ENCODE peak calls at places on chromosomes 16 and 17, in nine cellular contexts. Q is IMR-90, I is heart left ventricle, G is body of pancreas, B is gastrocnemius medialis, R is HCT116, U is erythroblast, C is A549, A is testis. Y is an unnamed sample.

GRCh38 chr17:18361837-18362380 is 1.4 kb downstream of the SHMT1 start:
- DNase-seq in I (no peak), B (no peak), R (no peak), C (no peak), A (no peak), G (no peak), Q (no peak), U (no peak), Y (no peak)

GRCh38 chr17:77790143-77790829 is 168.2 kb upstream of the TNRC6C start:
- DNase-seq in U (no peak), R (no peak), A (no peak), B (no peak), I (no peak), Q (no peak), C (no peak), G (no peak), Y (no peak)

GRCh38 chr17:2421315-2422147 is 20.7 kb upstream of the MNT start:
- DNase-seq in A (peak), I (no peak), U (no peak), R (no peak), G (peak), B (peak), Q (peak), C (peak), Y (no peak)

GRCh38 chr16:88536971-88537751 is 33.0 kb upstream of the ZC3H18 start:
- DNase-seq in B (no peak), A (no peak), U (peak), I (no peak), R (no peak), C (no peak), Q (no peak), G (no peak), Y (no peak)

GRCh38 chr16:85570213-85570734 is 42.8 kb upstream of the GSE1 start:
- DNase-seq in C (no peak), Q (no peak), B (no peak), I (no peak), U (peak), A (no peak), G (no peak), R (peak), Y (no peak)

GRCh38 chr17:44359001-44359400 is 4.7 kb downstream of the FAM171A2 start:
- DNase-seq in U (no peak), A (no peak), R (no peak), G (no peak), I (no peak), C (no peak), Q (no peak), B (no peak), Y (no peak)

GRCh38 chr16:74745926-74746325 is 28.7 kb downstream of the FA2H start:
- DNase-seq in I (no peak), U (no peak), R (no peak), A (no peak), B (no peak), C (no peak), Q (no peak), G (no peak), Y (no peak)

GRCh38 chr16:57797526-57798266 is 4.6 kb downstream of the KIFC3 start:
- DNase-seq in B (peak), I (peak), C (peak), U (no peak), G (peak), Q (no peak), A (no peak), R (no peak), Y (no peak)

GRCh38 chr16:66933776-66934137 is 445 bp downstream of the CIAO2B start:
- DNase-seq in B (peak), G (no peak), Q (peak), U (no peak), C (no peak), R (no peak), A (no peak), I (no peak), Y (no peak)

GRCh38 chr17:59827721-59828477 is 64.8 kb downstream of the TUBD1 start:
- DNase-seq in C (peak), U (no peak), R (no peak), Q (no peak), B (no peak), I (no peak), G (no peak), A (no peak), Y (no peak)

GRCh38 chr17:77723071-77723908 is 235.2 kb upstream of the TNRC6C start:
- DNase-seq in G (no peak), Q (no peak), B (no peak), U (no peak), I (peak), C (no peak), A (no peak), R (no peak), Y (no peak)

GRCh38 chr17:36475346-36475970 is 11.0 kb upstream of the ZNHIT3 start:
- DNase-seq in B (no peak), R (no peak), Q (no peak), G (no peak), I (no peak), A (no peak), C (no peak), U (no peak), Y (no peak)

GRCh38 chr17:27506348-27507218 is 50.3 kb downstream of the KSR1 start:
- DNase-seq in B (no peak), C (no peak), R (no peak), A (no peak), Q (no peak), G (no peak), I (no peak), U (no peak), Y (peak)

GRCh38 chr17:35322749-35323148 is 50.7 kb downstream of the SLFN11 start:
- DNase-seq in C (no peak), R (no peak), I (no peak), B (no peak), Q (no peak), A (no peak), U (no peak), G (no peak), Y (no peak)

GRCh38 chr17:77356109-77356689 is 215.4 kb downstream of the SEC14L1 start:
- DNase-seq in U (no peak), I (no peak), C (peak), A (peak), R (peak), B (peak), Q (no peak), G (no peak), Y (no peak)

GRCh38 chr17:69608808-69609494 is 194.5 kb downstream of the MAP2K6 start:
- DNase-seq in C (peak), R (no peak), Q (peak), B (peak), G (no peak), A (no peak), U (no peak), I (no peak), Y (no peak)

GRCh38 chr17:48704521-48704920 is 17.8 kb downstream of the PRAC1 start:
- DNase-seq in B (no peak), C (no peak), R (no peak), I (no peak), G (no peak), A (no peak), U (no peak), Q (no peak), Y (no peak)

GRCh38 chr16:389317-389716 is 7.5 kb upstream of the PGAP6 start:
- DNase-seq in Q (no peak), B (no peak), R (no peak), G (no peak), U (no peak), A (no peak), I (peak), C (no peak), Y (no peak)

GRCh38 chr16:54873081-54873480 is 57.6 kb upstream of the IRX5 start:
- DNase-seq in U (no peak), I (no peak), G (no peak), R (no peak), Q (no peak), A (no peak), C (no peak), B (no peak), Y (no peak)
- TF ChIP-seq POLR2A in U (no peak), I (no peak), G (no peak), R (no peak), Q (no peak), A (no peak), C (no peak), B (no peak), Y (no peak)

DNA sequence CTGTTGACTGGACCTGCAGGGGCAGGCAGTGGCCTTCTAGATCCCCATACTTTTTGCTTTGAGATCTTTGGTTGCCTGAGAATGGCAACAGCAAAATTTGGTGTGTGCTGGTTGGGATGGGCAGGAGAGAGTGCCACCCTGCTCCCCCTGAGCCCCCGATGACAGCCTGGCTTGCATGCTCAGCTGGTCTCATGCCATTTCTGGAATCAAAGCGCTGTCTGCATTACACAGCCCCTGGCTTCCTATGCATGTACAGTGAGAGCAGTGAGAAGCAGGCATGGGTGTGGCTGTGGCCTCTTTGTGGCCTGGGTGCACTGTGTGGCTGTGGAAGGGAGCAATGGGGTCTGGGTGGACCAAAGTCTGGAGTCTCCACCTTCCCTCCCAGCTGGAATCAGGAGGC is 47.7 kb downstream of the NKD1 start:
- DNase-seq in U (no peak), B (no peak), C (no peak), Q (no peak), R (no peak), A (no peak), I (no peak), G (no peak), Y (no peak)
- TF ChIP-seq POLR2A in U (no peak), B (no peak), C (no peak), Q (no peak), R (no peak), A (no peak), I (no peak), G (no peak), Y (no peak)

GRCh38 chr17:73455050-73455687 is 143.4 kb upstream of the CDC42EP4 start:
- DNase-seq in R (no peak), C (no peak), G (peak), Q (no peak), U (no peak), I (no peak), A (peak), B (no peak), Y (no peak)
- TF ChIP-seq POLR2A in R (no peak), C (no peak), G (no peak), Q (no peak), U (no peak), I (no peak), A (no peak), B (no peak), Y (no peak)

DNA sequence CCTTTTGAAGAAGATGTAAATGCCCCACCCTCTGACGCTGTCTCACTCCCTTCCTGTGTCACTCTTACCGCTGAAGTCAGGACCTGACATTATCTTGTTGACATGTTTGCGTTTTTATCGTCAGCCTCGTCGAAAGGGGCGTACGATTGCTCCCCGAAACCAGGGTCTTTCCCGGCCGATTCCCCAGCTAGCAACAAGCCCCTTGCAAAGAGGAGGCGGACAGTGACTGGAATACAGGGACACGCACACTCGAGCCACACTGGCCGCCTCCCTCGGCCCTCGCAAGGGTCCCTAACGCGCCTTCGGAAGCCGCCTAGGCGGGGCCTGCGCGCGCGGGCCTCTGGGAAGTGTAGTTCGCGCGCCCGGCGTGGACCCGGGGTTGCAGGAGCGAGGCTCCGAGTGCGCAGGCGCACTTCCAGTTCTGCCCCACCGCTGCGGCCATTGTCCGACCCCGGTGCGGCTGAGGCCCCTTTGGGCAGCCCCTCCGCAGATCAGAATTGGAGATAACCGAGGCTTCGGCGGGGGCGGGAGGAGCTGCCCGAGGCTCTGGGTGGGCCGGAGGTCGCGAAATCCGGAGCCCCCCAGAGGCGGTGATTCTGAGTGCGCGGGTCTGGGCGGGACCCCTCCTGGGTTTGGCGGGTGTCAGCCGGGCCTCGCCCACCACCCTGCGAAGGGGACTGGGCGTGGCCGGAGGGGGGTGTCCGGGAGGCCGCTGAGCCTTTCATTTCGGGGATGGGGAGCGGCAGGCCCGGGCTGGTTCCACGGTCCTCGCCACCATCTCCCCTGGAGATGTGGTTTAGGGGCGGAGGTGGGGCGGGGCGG is at the start of gene ZFP90:
- DNase-seq in A (peak), B (peak), Q (peak), R (peak), G (peak), I (peak), U (peak), C (peak), Y (peak)
- TF ChIP-seq POLR2A in A (no peak), B (peak), Q (no peak), R (no peak), G (peak), I (no peak), U (peak), C (peak), Y (peak)

GRCh38 chr17:51120739-51121619 is at the start of gene SPAG9:
- DNase-seq in B (peak), I (peak), U (peak), Q (peak), G (peak), C (peak), R (peak), A (peak), Y (peak)
- TF ChIP-seq POLR2A in B (peak), I (peak), U (no peak), Q (peak), G (no peak), C (peak), R (peak), A (peak), Y (peak)

Y was measured in GM12891.